ENCODE peak calls at places on chromosomes 4 and X, in eight cellular contexts. One of them, this sample, is unnamed.
A peak's percentile ranks its signal among the peaks of the same experiment; 100 is the strongest.

GRCh38 chrX:150352114-150352513 is 11.0 kb upstream of the MAMLD1 start:
- DNase-seq in A549: peak; percentile 11
- DNase-seq in transverse colon: no peak
- DNase-seq in tibial nerve: no peak
- DNase-seq in ovary: no peak
- DNase-seq in upper lobe of left lung: no peak
- DNase-seq in stomach: no peak
- DNase-seq in sigmoid colon: no peak
- DNase-seq in this sample: no peak

GRCh38 chrX:108001218-108001814 is 19.1 kb upstream of the TEX13B start:
- DNase-seq in upper lobe of left lung: no peak
- DNase-seq in ovary: no peak
- DNase-seq in sigmoid colon: no peak
- DNase-seq in A549: peak; percentile 70
- DNase-seq in stomach: no peak
- DNase-seq in tibial nerve: no peak
- DNase-seq in transverse colon: no peak
- DNase-seq in this sample: no peak

GRCh38 chrX:93932471-93933220 is 258.6 kb downstream of the FAM133A start:
- DNase-seq in ovary: no peak
- DNase-seq in upper lobe of left lung: no peak
- DNase-seq in sigmoid colon: no peak
- DNase-seq in stomach: no peak
- DNase-seq in transverse colon: no peak
- DNase-seq in A549: no peak
- DNase-seq in tibial nerve: no peak
- DNase-seq in this sample: no peak

GRCh38 chr4:8342651-8343050 is 73.1 kb downstream of the HTRA3 start:
- DNase-seq in ovary: no peak
- DNase-seq in tibial nerve: no peak
- DNase-seq in transverse colon: no peak
- DNase-seq in upper lobe of left lung: no peak
- DNase-seq in A549: no peak
- DNase-seq in sigmoid colon: peak; percentile 65
- DNase-seq in stomach: peak; percentile 8
- DNase-seq in this sample: no peak

GRCh38 chr4:72112514-72113156 is 80.8 kb downstream of the NPFFR2 start:
- DNase-seq in A549: peak; percentile 55
- DNase-seq in stomach: no peak
- DNase-seq in ovary: no peak
- DNase-seq in transverse colon: no peak
- DNase-seq in tibial nerve: no peak
- DNase-seq in upper lobe of left lung: no peak
- DNase-seq in sigmoid colon: no peak
- DNase-seq in this sample: no peak

GRCh38 chr4:85728471-85728870 is 253.5 kb downstream of the ARHGAP24 start:
- DNase-seq in ovary: no peak
- DNase-seq in sigmoid colon: no peak
- DNase-seq in A549: no peak
- DNase-seq in stomach: no peak
- DNase-seq in upper lobe of left lung: no peak
- DNase-seq in tibial nerve: no peak
- DNase-seq in transverse colon: no peak
- DNase-seq in this sample: no peak

GRCh38 chr4:26862381-26862915 is 1.8 kb downstream of the STIM2 start:
- DNase-seq in transverse colon: no peak
- DNase-seq in stomach: no peak
- DNase-seq in tibial nerve: no peak
- DNase-seq in upper lobe of left lung: no peak
- DNase-seq in ovary: no peak
- DNase-seq in sigmoid colon: no peak
- DNase-seq in A549: no peak
- DNase-seq in this sample: no peak

GRCh38 chr4:88382621-88383020 is 4.0 kb downstream of the HERC6 start:
- DNase-seq in A549: peak; percentile 28
- DNase-seq in transverse colon: no peak
- DNase-seq in stomach: no peak
- DNase-seq in ovary: no peak
- DNase-seq in tibial nerve: no peak
- DNase-seq in sigmoid colon: no peak
- DNase-seq in upper lobe of left lung: no peak
- DNase-seq in this sample: no peak

GRCh38 chr4:8255698-8256441 is 13.7 kb upstream of the HTRA3 start:
- DNase-seq in upper lobe of left lung: no peak
- DNase-seq in ovary: no peak
- DNase-seq in A549: peak; percentile 56
- DNase-seq in tibial nerve: no peak
- DNase-seq in stomach: no peak
- DNase-seq in transverse colon: no peak
- DNase-seq in sigmoid colon: no peak
- DNase-seq in this sample: no peak

GRCh38 chr4:85106805-85107336 is 140.4 kb upstream of the WDFY3 start:
- DNase-seq in A549: no peak
- DNase-seq in tibial nerve: no peak
- DNase-seq in upper lobe of left lung: no peak
- DNase-seq in ovary: no peak
- DNase-seq in stomach: no peak
- DNase-seq in transverse colon: no peak
- DNase-seq in sigmoid colon: no peak
- DNase-seq in this sample: no peak

GRCh38 chr4:100372432-100372831 is 145.4 kb downstream of the EMCN start:
- DNase-seq in sigmoid colon: no peak
- DNase-seq in ovary: no peak
- DNase-seq in transverse colon: no peak
- DNase-seq in upper lobe of left lung: no peak
- DNase-seq in tibial nerve: no peak
- DNase-seq in stomach: no peak
- DNase-seq in A549: peak; percentile 4
- DNase-seq in this sample: no peak

GRCh38 chr4:177001271-177002175 is 208.8 kb upstream of the VEGFC start:
- DNase-seq in sigmoid colon: no peak
- DNase-seq in transverse colon: no peak
- DNase-seq in upper lobe of left lung: no peak
- DNase-seq in tibial nerve: no peak
- DNase-seq in A549: peak; percentile 46
- DNase-seq in stomach: no peak
- DNase-seq in ovary: no peak
- DNase-seq in this sample: no peak

GRCh38 chr4:66123195-66123594 is 452.9 kb upstream of the EPHA5 start:
- DNase-seq in ovary: no peak
- DNase-seq in upper lobe of left lung: no peak
- DNase-seq in transverse colon: no peak
- DNase-seq in A549: no peak
- DNase-seq in sigmoid colon: no peak
- DNase-seq in tibial nerve: no peak
- DNase-seq in stomach: no peak
- DNase-seq in this sample: no peak

GRCh38 chrX:71870337-71871098 is 40.1 kb upstream of the NHSL2 start:
- DNase-seq in stomach: no peak
- DNase-seq in transverse colon: no peak
- DNase-seq in ovary: no peak
- DNase-seq in sigmoid colon: no peak
- DNase-seq in upper lobe of left lung: no peak
- DNase-seq in A549: peak; percentile 64
- DNase-seq in tibial nerve: no peak
- DNase-seq in this sample: no peak

GRCh38 chr4:105361021-105361420 is 112.8 kb downstream of the PPA2 start:
- DNase-seq in stomach: no peak
- DNase-seq in A549: no peak
- DNase-seq in sigmoid colon: no peak
- DNase-seq in ovary: no peak
- DNase-seq in tibial nerve: no peak
- DNase-seq in transverse colon: no peak
- DNase-seq in upper lobe of left lung: no peak
- DNase-seq in this sample: no peak

GRCh38 chr4:52551487-52551886 is 107.6 kb downstream of the USP46 start:
- DNase-seq in A549: no peak
- DNase-seq in tibial nerve: no peak
- DNase-seq in stomach: no peak
- DNase-seq in ovary: peak; percentile 54
- DNase-seq in transverse colon: no peak
- DNase-seq in sigmoid colon: no peak
- DNase-seq in upper lobe of left lung: no peak
- DNase-seq in this sample: no peak

GRCh38 chr4:7760228-7760627 is 179.4 kb downstream of the AFAP1 start:
- DNase-seq in A549: peak; percentile 12
- DNase-seq in transverse colon: no peak
- DNase-seq in stomach: no peak
- DNase-seq in ovary: no peak
- DNase-seq in tibial nerve: no peak
- DNase-seq in upper lobe of left lung: no peak
- DNase-seq in sigmoid colon: no peak
- DNase-seq in this sample: no peak

DNA sequence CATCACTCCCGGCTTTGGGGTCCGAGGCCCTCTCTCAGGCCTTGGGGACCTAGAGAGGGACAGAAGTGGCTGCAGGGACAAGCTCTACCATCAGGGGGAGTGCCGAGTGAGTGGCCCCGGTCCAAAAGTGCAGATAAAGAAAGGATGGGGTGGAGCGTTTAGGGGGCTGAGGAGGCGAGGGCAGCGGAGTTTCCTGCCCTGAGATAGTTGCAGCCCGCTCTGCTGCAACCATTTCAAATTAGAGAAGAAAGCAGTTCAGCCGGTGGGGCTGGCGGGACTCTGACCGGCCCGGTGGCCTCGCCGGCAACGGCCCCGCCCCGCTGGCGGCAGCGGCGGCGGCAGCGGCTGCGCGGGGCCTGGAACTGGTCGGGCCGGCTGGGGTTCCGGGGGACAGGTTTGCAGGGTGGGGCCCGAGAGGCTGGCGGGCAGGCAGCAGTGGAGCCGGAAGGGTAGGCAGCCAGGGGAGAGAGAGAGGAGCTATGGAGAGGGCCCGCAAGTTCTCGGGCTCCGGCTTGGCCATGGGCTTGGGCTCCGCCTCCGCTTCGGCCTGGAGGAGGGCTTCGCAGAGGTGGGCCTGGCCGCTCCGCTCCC is 7.6 kb downstream of the DLG3 start:
- DNase-seq in ovary: peak; percentile 53
- DNase-seq in A549: peak; percentile 37
- DNase-seq in stomach: peak; percentile 64
- DNase-seq in transverse colon: peak; percentile 68
- DNase-seq in sigmoid colon: peak; percentile 79
- DNase-seq in upper lobe of left lung: peak; percentile 40
- DNase-seq in tibial nerve: peak; percentile 23
- DNase-seq in this sample: no peak
- TF ChIP-seq EP300 in ovary: no peak
- TF ChIP-seq EP300 in A549: no peak
- TF ChIP-seq EP300 in stomach: no peak
- TF ChIP-seq EP300 in transverse colon: no peak
- TF ChIP-seq EP300 in sigmoid colon: no peak
- TF ChIP-seq EP300 in upper lobe of left lung: no peak
- TF ChIP-seq EP300 in tibial nerve: no peak
- TF ChIP-seq EP300 in this sample: no peak

GRCh38 chrX:38694394-38694793 is 106.9 kb upstream of the MID1IP1 start:
- DNase-seq in upper lobe of left lung: no peak
- DNase-seq in ovary: no peak
- DNase-seq in tibial nerve: no peak
- DNase-seq in transverse colon: no peak
- DNase-seq in stomach: no peak
- DNase-seq in sigmoid colon: no peak
- DNase-seq in A549: no peak
- DNase-seq in this sample: no peak
- TF ChIP-seq EP300 in upper lobe of left lung: no peak
- TF ChIP-seq EP300 in ovary: no peak
- TF ChIP-seq EP300 in tibial nerve: no peak
- TF ChIP-seq EP300 in transverse colon: no peak
- TF ChIP-seq EP300 in stomach: no peak
- TF ChIP-seq EP300 in sigmoid colon: no peak
- TF ChIP-seq EP300 in A549: no peak
- TF ChIP-seq EP300 in this sample: no peak

GRCh38 chr4:10240691-10241090 is 124.1 kb upstream of the WDR1 start:
- DNase-seq in A549: no peak
- DNase-seq in tibial nerve: no peak
- DNase-seq in upper lobe of left lung: no peak
- DNase-seq in sigmoid colon: no peak
- DNase-seq in ovary: no peak
- DNase-seq in stomach: no peak
- DNase-seq in transverse colon: no peak
- DNase-seq in this sample: no peak

GRCh38 chr4:10243856-10244255 is 127.3 kb upstream of the WDR1 start:
- DNase-seq in sigmoid colon: no peak
- DNase-seq in ovary: no peak
- DNase-seq in stomach: no peak
- DNase-seq in upper lobe of left lung: no peak
- DNase-seq in tibial nerve: no peak
- DNase-seq in A549: no peak
- DNase-seq in transverse colon: no peak
- DNase-seq in this sample: peak; percentile 55

GRCh38 chr4:10245761-10246160 is 129.2 kb upstream of the WDR1 start:
- DNase-seq in upper lobe of left lung: no peak
- DNase-seq in sigmoid colon: no peak
- DNase-seq in ovary: no peak
- DNase-seq in stomach: no peak
- DNase-seq in tibial nerve: no peak
- DNase-seq in transverse colon: no peak
- DNase-seq in A549: no peak
- DNase-seq in this sample: no peak

GRCh38 chr4:10237131-10237530 is 120.5 kb upstream of the WDR1 start:
- DNase-seq in stomach: no peak
- DNase-seq in A549: no peak
- DNase-seq in transverse colon: no peak
- DNase-seq in tibial nerve: no peak
- DNase-seq in sigmoid colon: no peak
- DNase-seq in ovary: no peak
- DNase-seq in upper lobe of left lung: no peak
- DNase-seq in this sample: no peak

DNA sequence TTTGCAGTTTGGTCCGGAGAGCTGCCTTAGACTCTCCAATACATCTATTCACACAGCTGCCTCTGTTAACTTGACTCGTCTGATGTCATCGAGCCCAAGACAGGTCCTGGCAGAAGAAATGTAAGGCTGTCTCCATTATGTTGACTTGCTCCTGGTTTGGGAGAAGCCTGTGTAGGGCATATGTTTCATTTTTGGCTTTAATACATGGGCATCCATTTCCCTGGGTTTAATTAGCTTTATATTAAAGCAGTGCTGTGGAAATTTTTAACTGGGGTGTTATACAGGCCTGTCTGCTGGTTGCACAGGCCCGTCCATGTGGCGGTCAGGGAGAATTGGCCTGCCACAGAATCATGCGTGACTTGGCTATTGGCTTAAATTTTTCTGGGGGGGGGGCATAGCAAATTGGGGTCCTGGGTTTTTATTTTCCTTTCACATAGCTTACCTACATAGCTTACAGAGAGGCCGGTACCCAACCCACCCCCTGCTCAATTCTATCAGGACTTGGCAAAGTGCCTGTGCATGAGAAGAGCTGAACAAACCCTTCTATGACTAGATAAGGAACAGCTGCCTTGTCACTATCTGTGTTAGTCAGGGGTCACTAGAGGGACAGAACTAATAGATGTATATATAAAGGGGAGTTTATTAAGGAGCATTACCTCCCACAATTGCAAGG is 123.5 kb upstream of the WDR1 start:
- DNase-seq in transverse colon: no peak
- DNase-seq in sigmoid colon: no peak
- DNase-seq in tibial nerve: no peak
- DNase-seq in ovary: no peak
- DNase-seq in A549: no peak
- DNase-seq in upper lobe of left lung: no peak
- DNase-seq in stomach: no peak
- DNase-seq in this sample: peak; percentile 57
- TF ChIP-seq EP300 in transverse colon: no peak
- TF ChIP-seq EP300 in sigmoid colon: no peak
- TF ChIP-seq EP300 in tibial nerve: no peak
- TF ChIP-seq EP300 in ovary: no peak
- TF ChIP-seq EP300 in A549: no peak
- TF ChIP-seq EP300 in upper lobe of left lung: no peak
- TF ChIP-seq EP300 in stomach: no peak
- TF ChIP-seq EP300 in this sample: no peak

GRCh38 chr4:185625503-185625902 is 90.2 kb upstream of the PDLIM3 start:
- DNase-seq in tibial nerve: no peak
- DNase-seq in A549: no peak
- DNase-seq in stomach: no peak
- DNase-seq in upper lobe of left lung: no peak
- DNase-seq in ovary: no peak
- DNase-seq in sigmoid colon: no peak
- DNase-seq in transverse colon: no peak
- DNase-seq in this sample: no peak
- TF ChIP-seq EP300 in tibial nerve: no peak
- TF ChIP-seq EP300 in A549: no peak
- TF ChIP-seq EP300 in stomach: no peak
- TF ChIP-seq EP300 in upper lobe of left lung: no peak
- TF ChIP-seq EP300 in ovary: no peak
- TF ChIP-seq EP300 in sigmoid colon: no peak
- TF ChIP-seq EP300 in transverse colon: no peak
- TF ChIP-seq EP300 in this sample: no peak

This sample was measured in esophagus muscularis mucosa.